ENCODE peak calls at places on chromosomes 3 and 15, in ten cellular contexts. A, P, B, T, L, U, N, I, K and X are unnamed samples.

GRCh38 chr3:181727122-181728036 is 15.7 kb downstream of the SOX2 start:
- DNase-seq in T (no peak), A (no peak), I (no peak), L (peak), P (no peak), B (no peak), K (no peak), U (no peak), N (no peak), X (no peak)

GRCh38 chr3:170697803-170698350 is 112.0 kb upstream of the SLC7A14 start:
- DNase-seq in N (no peak), L (no peak), U (no peak), T (peak), K (peak), I (no peak), A (no peak), P (no peak), B (no peak), X (peak)

GRCh38 chr3:76010252-76010651 is 224.9 kb upstream of the ZNF717 start:
- DNase-seq in K (no peak), N (no peak), A (no peak), L (no peak), P (no peak), U (no peak), I (no peak), T (no peak), B (no peak), X (no peak)

GRCh38 chr15:34436956-34437442 is 609 bp downstream of the GOLGA8A start:
- DNase-seq in A (peak), K (peak), N (peak), T (peak), U (peak), I (peak), B (peak), L (peak), P (no peak), X (peak)

GRCh38 chr3:134485075-134485536 is 679 bp downstream of the ANAPC13 start:
- DNase-seq in B (no peak), K (peak), U (no peak), L (no peak), A (no peak), P (no peak), T (no peak), N (no peak), I (peak), X (peak)

GRCh38 chr3:185846041-185846440 is 21.2 kb upstream of the IGF2BP2 start:
- DNase-seq in B (no peak), I (no peak), T (peak), P (no peak), K (peak), U (no peak), A (peak), N (no peak), L (no peak), X (peak)

GRCh38 chr3:175260145-175260794 is 401.1 kb downstream of the NAALADL2 start:
- DNase-seq in A (peak), N (no peak), P (no peak), L (no peak), B (no peak), I (peak), K (peak), U (no peak), T (peak), X (no peak)

GRCh38 chr3:123076496-123077418 is 9.9 kb downstream of the PDIA5 start:
- DNase-seq in L (peak), A (no peak), B (no peak), U (no peak), P (no peak), T (no peak), N (no peak), I (no peak), K (no peak), X (peak)

GRCh38 chr3:155737844-155738460 is 6.9 kb downstream of the PLCH1 start:
- DNase-seq in N (no peak), P (no peak), K (peak), U (peak), L (peak), A (no peak), I (no peak), T (no peak), B (no peak), X (peak)

GRCh38 chr3:26312826-26313225 is 309.7 kb upstream of the LRRC3B start:
- DNase-seq in A (no peak), U (no peak), T (no peak), B (no peak), K (no peak), L (no peak), N (no peak), P (no peak), I (no peak), X (no peak)

GRCh38 chr15:57158589-57158988 is 217.7 kb upstream of the CGNL1 start:
- DNase-seq in A (no peak), N (no peak), L (no peak), U (no peak), B (no peak), K (no peak), P (no peak), I (peak), T (peak), X (no peak)

GRCh38 chr3:86774082-86774691 is 216.8 kb downstream of the VGLL3 start:
- DNase-seq in I (peak), T (peak), P (no peak), U (peak), K (peak), B (no peak), A (peak), N (peak), L (no peak), X (no peak)

GRCh38 chr3:150077581-150078247 is 107.0 kb upstream of the PFN2 start:
- DNase-seq in B (no peak), N (no peak), P (no peak), K (no peak), T (peak), L (no peak), U (no peak), I (no peak), A (no peak), X (no peak)

GRCh38 chr3:28553175-28553574 is 204.6 kb upstream of the AZI2 start:
- DNase-seq in K (no peak), A (no peak), I (no peak), T (no peak), N (no peak), L (no peak), U (no peak), P (no peak), B (no peak), X (no peak)

GRCh38 chr3:183182073-183182472 is 19.5 kb upstream of the LAMP3 start:
- DNase-seq in A (no peak), N (no peak), P (no peak), I (no peak), B (no peak), L (no peak), U (no peak), K (no peak), T (no peak), X (no peak)

GRCh38 chr15:71679223-71680078 is 130.9 kb upstream of the NR2E3 start:
- DNase-seq in K (peak), T (peak), U (no peak), A (no peak), P (no peak), L (no peak), N (peak), B (no peak), I (no peak), X (no peak)

GRCh38 chr3:133532951-133533350 is 40.5 kb upstream of the CDV3 start:
- DNase-seq in T (peak), B (no peak), U (no peak), K (peak), N (no peak), A (peak), I (no peak), L (no peak), P (no peak), X (no peak)

GRCh38 chr15:91559066-91559465 is 294.4 kb upstream of the SLCO3A1 start:
- DNase-seq in K (no peak), N (no peak), I (no peak), A (no peak), B (no peak), U (no peak), L (no peak), P (no peak), T (no peak), X (no peak)

GRCh38 chr15:84741151-84741550 is 7.2 kb upstream of the ZNF592 start:
- DNase-seq in T (no peak), N (no peak), P (no peak), L (no peak), A (no peak), B (no peak), I (no peak), U (no peak), K (no peak), X (no peak)

GRCh38 chr15:40483919-40484318 is 13.1 kb downstream of the CHST14 start:
- DNase-seq in L (no peak), P (no peak), I (no peak), A (no peak), U (no peak), T (no peak), K (no peak), N (no peak), B (no peak), X (no peak)